ENCODE peak calls at places on chromosomes 7 and 10, in four cellular contexts. M is brain microvascular endothelial cell, G is cardiac muscle cell, T is pancreas. H is an unnamed sample.

GRCh38 chr7:124702385-124702784 is 63.2 kb downstream of the GPR37 start:
- DNase-seq in M (no peak), G (no peak), T (no peak), H (no peak)

GRCh38 chr10:86579883-86580548 is 58.4 kb upstream of the WAPL start:
- DNase-seq in M (no peak), G (no peak), T (no peak), H (no peak)

GRCh38 chr10:127145173-127145572 is 51.2 kb downstream of the INSYN2A start:
- DNase-seq in M (peak; percentile 63), G (no peak), T (no peak), H (no peak)

GRCh38 chr10:821322-821721 is 110.2 kb downstream of the LARP4B start:
- DNase-seq in M (no peak), G (no peak), T (no peak), H (no peak)

GRCh38 chr10:26090762-26091161 is 125.8 kb upstream of the GAD2 start:
- DNase-seq in M (no peak), G (no peak), T (no peak), H (no peak)

GRCh38 chr10:693506-693905 is 4.0 kb upstream of the DIP2C start:
- DNase-seq in M (no peak), G (no peak), T (no peak), H (no peak)

GRCh38 chr7:150951181-150951520 is 27.0 kb downstream of the KCNH2 start:
- DNase-seq in M (no peak), G (no peak), T (no peak), H (no peak)

GRCh38 chr10:48522011-48522765 is 82.7 kb downstream of the ARHGAP22 start:
- DNase-seq in M (no peak), G (no peak), T (no peak), H (no peak)

GRCh38 chr10:23150081-23150480 is 42.0 kb upstream of the PTF1A start:
- DNase-seq in M (no peak), G (no peak), T (no peak), H (no peak)

GRCh38 chr7:55074008-55074499 is 55.2 kb downstream of the EGFR start:
- DNase-seq in M (peak; percentile 97), G (no peak), T (no peak), H (peak; percentile 42)

GRCh38 chr10:45553155-45553554 is 119.4 kb downstream of the ZFAND4 start:
- DNase-seq in M (no peak), G (no peak), T (no peak), H (no peak)

GRCh38 chr7:113282875-113283274 is 164.5 kb upstream of the SMIM30 start:
- DNase-seq in M (no peak), G (no peak), T (no peak), H (no peak)

GRCh38 chr7:33334349-33334748 is 205.0 kb downstream of the BBS9 start:
- DNase-seq in M (peak; percentile 4), G (peak; percentile 25), T (no peak), H (no peak)

GRCh38 chr7:155380221-155380861 is 77.6 kb upstream of the EN2 start:
- DNase-seq in M (peak; percentile 49), G (peak; percentile 89), T (peak; percentile 70), H (peak; percentile 62)
- TF ChIP-seq CTCF in M (peak; percentile 90), G (peak; percentile 85), T (peak; percentile 71), H (peak; percentile 81)

DNA sequence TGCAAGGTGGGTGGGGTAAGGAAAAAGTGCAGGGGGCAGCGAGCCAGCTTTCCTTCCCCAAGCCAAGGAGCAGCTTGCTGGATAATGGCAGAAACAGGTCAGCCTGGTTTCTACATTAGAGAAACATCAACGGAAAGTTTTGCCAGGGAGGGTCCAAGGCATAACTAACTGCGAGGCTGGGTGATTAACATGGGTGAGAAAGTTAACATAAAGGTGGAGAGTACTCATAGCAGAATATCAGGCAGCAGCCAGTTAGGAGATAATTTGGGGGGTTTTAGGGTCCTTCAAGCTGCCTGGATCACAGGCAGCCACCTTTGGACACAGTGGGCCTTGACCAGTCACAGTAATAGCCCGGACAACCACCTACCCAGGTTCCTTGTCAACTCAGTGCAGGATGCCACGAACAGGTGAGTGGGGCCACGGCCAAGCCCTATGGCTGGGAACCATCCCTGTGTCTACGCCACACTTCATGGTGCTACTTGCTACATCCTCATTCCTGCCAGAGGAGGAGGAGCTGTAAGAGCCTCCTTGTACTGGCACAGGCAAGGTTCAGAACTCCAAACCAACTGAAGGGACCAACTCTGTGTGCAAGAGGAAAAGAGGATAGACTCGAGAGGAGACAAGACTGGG is 20.1 kb downstream of the ITPRIP start:
- DNase-seq in M (no peak), G (no peak), T (no peak), H (no peak)
- H3K4me3 ChIP-seq in M (no peak overlapping the region), G (no peak overlapping the region), T (no peak overlapping the region), H (no peak overlapping the region)

DNA sequence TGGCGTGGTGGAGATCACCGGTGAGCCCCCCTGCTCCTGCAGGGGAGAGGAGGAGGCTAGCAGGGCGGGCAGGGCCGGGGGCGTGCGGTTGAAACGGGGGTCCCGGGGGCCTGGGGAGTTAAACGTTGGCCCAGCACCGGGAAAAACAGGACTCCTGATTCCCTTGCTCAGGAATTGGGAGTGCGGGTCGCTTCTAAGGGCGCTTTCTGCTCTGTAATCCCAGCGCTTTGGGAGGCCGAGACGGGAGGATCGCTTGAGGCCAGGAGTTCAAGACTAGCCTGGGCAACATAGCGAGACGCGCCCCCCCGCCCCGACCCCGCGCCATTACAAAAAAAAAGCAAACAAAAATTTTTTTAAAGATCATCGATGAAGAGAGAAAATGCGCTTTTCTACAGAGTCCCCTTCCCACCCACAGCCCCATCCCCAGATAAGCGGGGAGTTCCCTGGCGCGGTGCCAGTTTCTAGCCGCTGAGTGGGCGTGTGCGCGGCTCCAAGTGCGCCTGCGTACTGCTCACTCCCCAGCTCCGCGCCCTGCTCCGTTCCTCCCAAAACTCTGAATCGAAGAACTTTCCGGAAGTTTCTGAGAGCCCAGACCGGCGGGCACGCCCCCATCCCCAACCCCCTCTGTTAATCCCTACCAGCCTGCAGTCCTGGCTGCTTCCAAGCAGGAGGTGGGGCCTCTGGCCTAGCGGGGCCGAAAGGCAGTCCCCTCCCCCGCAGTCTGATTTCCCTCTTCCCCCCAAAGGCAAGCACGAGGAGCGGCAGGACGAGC is 770 bp downstream of the HSPB1 start:
- DNase-seq in M (peak; percentile 78), G (peak; percentile 92), T (peak; percentile 90), H (peak; percentile 87)
- TF ChIP-seq CTCF in M (no peak), G (no peak), T (no peak), H (no peak)

GRCh38 chr10:79274279-79275104 is 72.8 kb upstream of the PPIF start:
- DNase-seq in M (no peak), G (peak; percentile 35), T (peak; percentile 65), H (peak; percentile 89)

GRCh38 chr10:79277579-79277978 is 69.7 kb upstream of the PPIF start:
- DNase-seq in M (no peak), G (no peak), T (no peak), H (no peak)

GRCh38 chr10:79275105-79275430 is 72.2 kb upstream of the PPIF start:
- DNase-seq in M (no peak), G (no peak), T (no peak), H (no peak)

GRCh38 chr10:79273603-79274002 is 73.7 kb upstream of the PPIF start:
- DNase-seq in M (no peak), G (no peak), T (peak; percentile 19), H (peak; percentile 62)

GRCh38 chr10:79275431-79275851 is 71.8 kb upstream of the PPIF start:
- DNase-seq in M (no peak), G (no peak), T (no peak), H (peak; percentile 67)
- H3K4me3 ChIP-seq in M (no peak overlapping the region), G (no peak overlapping the region), T (no peak overlapping the region), H (no peak overlapping the region)

GRCh38 chr10:119131512-119132240 is 27.8 kb downstream of the DENND10 start:
- DNase-seq in M (no peak), G (no peak), T (no peak), H (no peak)

GRCh38 chr10:119136084-119136483 is 29.4 kb downstream of the SFXN4 start:
- DNase-seq in M (no peak), G (no peak), T (no peak), H (no peak)

GRCh38 chr10:119129721-119130120 is 25.8 kb downstream of the DENND10 start:
- DNase-seq in M (no peak), G (no peak), T (no peak), H (no peak)

GRCh38 chr10:119135517-119135890 is 30.0 kb downstream of the SFXN4 start:
- DNase-seq in M (no peak), G (no peak), T (no peak), H (no peak)

GRCh38 chr10:119132521-119133345 is 28.8 kb downstream of the DENND10 start:
- DNase-seq in M (no peak), G (no peak), T (no peak), H (no peak)
- TF ChIP-seq CTCF in M (no peak), G (no peak), T (no peak), H (no peak)

GRCh38 chr10:103762924-103763323 is 92.5 kb downstream of the SH3PXD2A start:
- DNase-seq in M (no peak), G (no peak), T (no peak), H (no peak)
- H3K4me3 ChIP-seq in M (no peak overlapping the region), G (no peak overlapping the region), T (no peak overlapping the region), H (no peak overlapping the region)